ENCODE peak calls at places on chromosome 5, in four cellular contexts. N is T-helper 1 cell, V is NCI-H345, E is mesothelial cell of epicardium. M is an unnamed sample.

GRCh38 chr5:57494104-57495098 is 11.8 kb upstream of the ACTBL2 start:
- DNase-seq in N (no peak), V (peak; percentile 94), E (peak; percentile 71), M (peak; percentile 93)

GRCh38 chr5:35038891-35039290 is 8.9 kb downstream of the AGXT2 start:
- DNase-seq in N (no peak), V (no peak), E (no peak), M (no peak)

GRCh38 chr5:112689510-112689909 is 48.2 kb upstream of the APC start:
- DNase-seq in N (no peak), V (no peak), E (no peak), M (no peak)

GRCh38 chr5:124212949-124213348 is 533.5 kb downstream of the ZNF608 start:
- DNase-seq in N (no peak), V (peak; percentile 47), E (no peak), M (no peak)

GRCh38 chr5:172854958-172855357 is 20.9 kb downstream of the ERGIC1 start:
- DNase-seq in N (no peak), V (no peak), E (no peak), M (no peak)

GRCh38 chr5:58085800-58086199 is 374.1 kb downstream of the PLK2 start:
- DNase-seq in N (no peak), V (no peak), E (no peak), M (peak; percentile 29)

GRCh38 chr5:161096006-161096405 is 244.0 kb upstream of the ATP10B start:
- DNase-seq in N (no peak), V (peak; percentile 26), E (no peak), M (no peak)

GRCh38 chr5:78387468-78388153 is 27.2 kb downstream of the SCAMP1 start:
- DNase-seq in N (no peak), V (peak; percentile 87), E (no peak), M (no peak)

GRCh38 chr5:58505502-58505901 is 14.3 kb downstream of the GAPT start:
- DNase-seq in N (no peak), V (no peak), E (no peak), M (no peak)

GRCh38 chr5:54217826-54218503 is 92.4 kb downstream of the ARL15 start:
- DNase-seq in N (no peak), V (peak; percentile 50), E (no peak), M (peak; percentile 65)

GRCh38 chr5:59543826-59544442 is 349.6 kb downstream of the PDE4D start:
- DNase-seq in N (no peak), V (peak; percentile 44), E (no peak), M (peak; percentile 40)

GRCh38 chr5:154653764-154654483 is 101.3 kb upstream of the LARP1 start:
- DNase-seq in N (no peak), V (no peak), E (no peak), M (no peak)

GRCh38 chr5:95794070-95794516 is 28.4 kb downstream of the GLRX start:
- DNase-seq in N (no peak), V (no peak), E (no peak), M (no peak)

GRCh38 chr5:37771731-37772130 is 68.1 kb downstream of the GDNF start:
- DNase-seq in N (no peak), V (no peak), E (no peak), M (peak; percentile 66)

GRCh38 chr5:114335391-114335790 is 26.5 kb upstream of the KCNN2 start:
- DNase-seq in N (no peak), V (no peak), E (no peak), M (no peak)

GRCh38 chr5:154566146-154566680 is 88.2 kb upstream of the HAND1 start:
- DNase-seq in N (no peak), V (no peak), E (no peak), M (no peak)

GRCh38 chr5:36462295-36463021 is 143.9 kb upstream of the SLC1A3 start:
- DNase-seq in N (no peak), V (no peak), E (no peak), M (no peak)

GRCh38 chr5:159106569-159107282 is 7.0 kb upstream of the EBF1 start:
- DNase-seq in N (peak; percentile 47), V (peak; percentile 52), E (peak; percentile 64), M (peak; percentile 51)

GRCh38 chr5:100691545-100691944 is 156.4 kb downstream of the FAM174A start:
- DNase-seq in N (no peak), V (no peak), E (no peak), M (no peak)

GRCh38 chr5:88746438-88746882 is 136.5 kb downstream of the MEF2C start:
- DNase-seq in N (no peak), V (no peak), E (no peak), M (no peak)

GRCh38 chr5:129899454-129899853 is 4.8 kb upstream of the CHSY3 start:
- DNase-seq in N (no peak), V (no peak), E (no peak), M (peak; percentile 13)

GRCh38 chr5:12245429-12245828 is 341.2 kb upstream of the CTNND2 start:
- DNase-seq in N (no peak), V (no peak), E (no peak), M (no peak)

GRCh38 chr5:180811623-180812119 is 9.1 kb upstream of the MGAT1 start:
- DNase-seq in N (no peak), V (no peak), E (no peak), M (no peak)

GRCh38 chr5:127656825-127657224 is 7.9 kb downstream of the CTXN3 start:
- DNase-seq in N (no peak), V (no peak), E (no peak), M (no peak)

GRCh38 chr5:157459715-157460599 is at the start of gene NIPAL4:
- DNase-seq in N (peak; percentile 21), V (peak; percentile 38), E (no peak), M (no peak)

GRCh38 chr5:34627794-34628193 is 28.3 kb upstream of the RAI14 start:
- DNase-seq in N (no peak), V (no peak), E (no peak), M (peak; percentile 46)

GRCh38 chr5:35853652-35854051 is 3.0 kb upstream of the IL7R start:
- DNase-seq in N (peak; percentile 64), V (no peak), E (no peak), M (no peak)

GRCh38 chr5:45893309-45893708 is 197.1 kb upstream of the HCN1 start:
- DNase-seq in N (no peak), V (no peak), E (no peak), M (no peak)

GRCh38 chr5:142015781-142016533 is 3.1 kb upstream of the GNPDA1 start:
- DNase-seq in N (no peak), V (no peak), E (no peak), M (no peak)

GRCh38 chr5:78985407-78986223 is 505 bp upstream of the ARSB start:
- DNase-seq in N (peak; percentile 24), V (peak; percentile 34), E (no peak), M (peak; percentile 37)

GRCh38 chr5:179731791-179732411 is 721 bp upstream of the MAML1 start:
- DNase-seq in N (no peak), V (no peak), E (no peak), M (peak; percentile 59)

GRCh38 chr5:151892393-151892792 is 32.3 kb downstream of the GLRA1 start:
- DNase-seq in N (no peak), V (peak; percentile 90), E (no peak), M (no peak)

GRCh38 chr5:107633171-107633901 is 37.4 kb downstream of the EFNA5 start:
- DNase-seq in N (no peak), V (no peak), E (no peak), M (no peak)

M was measured in H4.